ENCODE peak calls at places on chromosomes 1 and 21, in seven cellular contexts. One of them, this sample, is unnamed.

GRCh38 chr1:114113801-114114750 is 39.6 kb downstream of the SYT6 start:
- DNase-seq in GM23248: peak; percentile 17
- DNase-seq in activated CD4-positive, alpha-beta T cell treated with anti-CD3 and anti-CD28 coated beads, Interleukin-2, amount 50 U/mL, for 24 hours: no peak
- DNase-seq in activated CD8-positive, alpha-beta memory T cell treated with anti-CD3 and anti-CD28 coated beads, Interleukin-2, amount 50 U/mL, for 48 hours: no peak
- DNase-seq in nephron progenitor cell: no peak
- DNase-seq in lower lobe of right lung: peak; percentile 60
- DNase-seq in fibroblast of the aortic adventitia: no peak
- DNase-seq in this sample: no peak

GRCh38 chr1:234549447-234550021 is 60.4 kb downstream of the IRF2BP2 start:
- DNase-seq in GM23248: no peak
- DNase-seq in activated CD4-positive, alpha-beta T cell treated with anti-CD3 and anti-CD28 coated beads, Interleukin-2, amount 50 U/mL, for 24 hours: no peak
- DNase-seq in activated CD8-positive, alpha-beta memory T cell treated with anti-CD3 and anti-CD28 coated beads, Interleukin-2, amount 50 U/mL, for 48 hours: no peak
- DNase-seq in nephron progenitor cell: no peak
- DNase-seq in lower lobe of right lung: no peak
- DNase-seq in fibroblast of the aortic adventitia: no peak
- DNase-seq in this sample: no peak

GRCh38 chr1:154751690-154752089 is 118.4 kb downstream of the KCNN3 start:
- DNase-seq in GM23248: peak; percentile 95
- DNase-seq in activated CD4-positive, alpha-beta T cell treated with anti-CD3 and anti-CD28 coated beads, Interleukin-2, amount 50 U/mL, for 24 hours: no peak
- DNase-seq in activated CD8-positive, alpha-beta memory T cell treated with anti-CD3 and anti-CD28 coated beads, Interleukin-2, amount 50 U/mL, for 48 hours: peak; percentile 54
- DNase-seq in nephron progenitor cell: no peak
- DNase-seq in lower lobe of right lung: no peak
- DNase-seq in fibroblast of the aortic adventitia: peak; percentile 90
- DNase-seq in this sample: peak; percentile 69

GRCh38 chr1:61332196-61332753 is 249.9 kb downstream of the NFIA start:
- DNase-seq in GM23248: no peak
- DNase-seq in activated CD4-positive, alpha-beta T cell treated with anti-CD3 and anti-CD28 coated beads, Interleukin-2, amount 50 U/mL, for 24 hours: no peak
- DNase-seq in activated CD8-positive, alpha-beta memory T cell treated with anti-CD3 and anti-CD28 coated beads, Interleukin-2, amount 50 U/mL, for 48 hours: no peak
- DNase-seq in nephron progenitor cell: no peak
- DNase-seq in lower lobe of right lung: no peak
- DNase-seq in fibroblast of the aortic adventitia: no peak
- DNase-seq in this sample: no peak

GRCh38 chr1:80799457-80799856 is 1001.3 kb upstream of the ADGRL2 start:
- DNase-seq in GM23248: no peak
- DNase-seq in activated CD4-positive, alpha-beta T cell treated with anti-CD3 and anti-CD28 coated beads, Interleukin-2, amount 50 U/mL, for 24 hours: no peak
- DNase-seq in activated CD8-positive, alpha-beta memory T cell treated with anti-CD3 and anti-CD28 coated beads, Interleukin-2, amount 50 U/mL, for 48 hours: no peak
- DNase-seq in nephron progenitor cell: peak; percentile 6
- DNase-seq in lower lobe of right lung: no peak
- DNase-seq in fibroblast of the aortic adventitia: no peak
- DNase-seq in this sample: no peak

GRCh38 chr1:115976062-115976899 is at the start of gene SLC22A15:
- DNase-seq in GM23248: peak; percentile 80
- DNase-seq in activated CD4-positive, alpha-beta T cell treated with anti-CD3 and anti-CD28 coated beads, Interleukin-2, amount 50 U/mL, for 24 hours: no peak
- DNase-seq in activated CD8-positive, alpha-beta memory T cell treated with anti-CD3 and anti-CD28 coated beads, Interleukin-2, amount 50 U/mL, for 48 hours: peak; percentile 68
- DNase-seq in nephron progenitor cell: peak; percentile 75
- DNase-seq in lower lobe of right lung: peak; percentile 91
- DNase-seq in fibroblast of the aortic adventitia: peak; percentile 38
- DNase-seq in this sample: no peak

GRCh38 chr1:112849425-112849966 is 106.5 kb downstream of the SLC16A1 start:
- DNase-seq in GM23248: peak; percentile 68
- DNase-seq in activated CD4-positive, alpha-beta T cell treated with anti-CD3 and anti-CD28 coated beads, Interleukin-2, amount 50 U/mL, for 24 hours: no peak
- DNase-seq in activated CD8-positive, alpha-beta memory T cell treated with anti-CD3 and anti-CD28 coated beads, Interleukin-2, amount 50 U/mL, for 48 hours: no peak
- DNase-seq in nephron progenitor cell: peak; percentile 56
- DNase-seq in lower lobe of right lung: no peak
- DNase-seq in fibroblast of the aortic adventitia: no peak
- DNase-seq in this sample: no peak

GRCh38 chr1:169508432-169509338 is 22.9 kb upstream of the SLC19A2 start:
- DNase-seq in GM23248: no peak
- DNase-seq in activated CD4-positive, alpha-beta T cell treated with anti-CD3 and anti-CD28 coated beads, Interleukin-2, amount 50 U/mL, for 24 hours: no peak
- DNase-seq in activated CD8-positive, alpha-beta memory T cell treated with anti-CD3 and anti-CD28 coated beads, Interleukin-2, amount 50 U/mL, for 48 hours: no peak
- DNase-seq in nephron progenitor cell: no peak
- DNase-seq in lower lobe of right lung: no peak
- DNase-seq in fibroblast of the aortic adventitia: no peak
- DNase-seq in this sample: no peak

GRCh38 chr1:167387251-167387910 is 130.9 kb downstream of the CD247 start:
- DNase-seq in GM23248: no peak
- DNase-seq in activated CD4-positive, alpha-beta T cell treated with anti-CD3 and anti-CD28 coated beads, Interleukin-2, amount 50 U/mL, for 24 hours: no peak
- DNase-seq in activated CD8-positive, alpha-beta memory T cell treated with anti-CD3 and anti-CD28 coated beads, Interleukin-2, amount 50 U/mL, for 48 hours: no peak
- DNase-seq in nephron progenitor cell: no peak
- DNase-seq in lower lobe of right lung: no peak
- DNase-seq in fibroblast of the aortic adventitia: no peak
- DNase-seq in this sample: no peak

GRCh38 chr1:112387807-112388206 is 8.2 kb upstream of the CTTNBP2NL start:
- DNase-seq in GM23248: no peak
- DNase-seq in activated CD4-positive, alpha-beta T cell treated with anti-CD3 and anti-CD28 coated beads, Interleukin-2, amount 50 U/mL, for 24 hours: no peak
- DNase-seq in activated CD8-positive, alpha-beta memory T cell treated with anti-CD3 and anti-CD28 coated beads, Interleukin-2, amount 50 U/mL, for 48 hours: no peak
- DNase-seq in nephron progenitor cell: no peak
- DNase-seq in lower lobe of right lung: no peak
- DNase-seq in fibroblast of the aortic adventitia: no peak
- DNase-seq in this sample: no peak

GRCh38 chr1:198467907-198468306 is 72.6 kb downstream of the ATP6V1G3 start:
- DNase-seq in GM23248: peak; percentile 60
- DNase-seq in activated CD4-positive, alpha-beta T cell treated with anti-CD3 and anti-CD28 coated beads, Interleukin-2, amount 50 U/mL, for 24 hours: no peak
- DNase-seq in activated CD8-positive, alpha-beta memory T cell treated with anti-CD3 and anti-CD28 coated beads, Interleukin-2, amount 50 U/mL, for 48 hours: no peak
- DNase-seq in nephron progenitor cell: no peak
- DNase-seq in lower lobe of right lung: no peak
- DNase-seq in fibroblast of the aortic adventitia: no peak
- DNase-seq in this sample: no peak

GRCh38 chr1:238323483-238323882 is 432.8 kb upstream of the ZP4 start:
- DNase-seq in GM23248: no peak
- DNase-seq in activated CD4-positive, alpha-beta T cell treated with anti-CD3 and anti-CD28 coated beads, Interleukin-2, amount 50 U/mL, for 24 hours: no peak
- DNase-seq in activated CD8-positive, alpha-beta memory T cell treated with anti-CD3 and anti-CD28 coated beads, Interleukin-2, amount 50 U/mL, for 48 hours: no peak
- DNase-seq in nephron progenitor cell: no peak
- DNase-seq in lower lobe of right lung: no peak
- DNase-seq in fibroblast of the aortic adventitia: no peak
- DNase-seq in this sample: no peak

GRCh38 chr1:167455786-167456446 is 62.4 kb downstream of the CD247 start:
- DNase-seq in GM23248: peak; percentile 36
- DNase-seq in activated CD4-positive, alpha-beta T cell treated with anti-CD3 and anti-CD28 coated beads, Interleukin-2, amount 50 U/mL, for 24 hours: no peak
- DNase-seq in activated CD8-positive, alpha-beta memory T cell treated with anti-CD3 and anti-CD28 coated beads, Interleukin-2, amount 50 U/mL, for 48 hours: no peak
- DNase-seq in nephron progenitor cell: peak; percentile 52
- DNase-seq in lower lobe of right lung: no peak
- DNase-seq in fibroblast of the aortic adventitia: peak; percentile 13
- DNase-seq in this sample: no peak

GRCh38 chr21:45256021-45256911 is 31.4 kb downstream of the POFUT2 start:
- DNase-seq in GM23248: no peak
- DNase-seq in activated CD4-positive, alpha-beta T cell treated with anti-CD3 and anti-CD28 coated beads, Interleukin-2, amount 50 U/mL, for 24 hours: no peak
- DNase-seq in activated CD8-positive, alpha-beta memory T cell treated with anti-CD3 and anti-CD28 coated beads, Interleukin-2, amount 50 U/mL, for 48 hours: peak; percentile 41
- DNase-seq in nephron progenitor cell: no peak
- DNase-seq in lower lobe of right lung: no peak
- DNase-seq in fibroblast of the aortic adventitia: no peak
- DNase-seq in this sample: no peak

This sample was measured in stromal cell of bone marrow.